ENCODE peak calls at places on chromosomes 6 and 20, in eight cellular contexts. U is right lobe of liver, X is adrenal gland, N is HFF-Myc, W is HL-60, E is uterus, Y is skeletal muscle cell, J is GM23338. A is an unnamed sample.

GRCh38 chr20:881051-881820 is 34.9 kb downstream of the ANGPT4 start:
- DNase-seq in X (no peak), W (peak; percentile 37), N (no peak), U (no peak), E (no peak), J (no peak), Y (no peak), A (no peak)

GRCh38 chr20:23115823-23116222 is 29.7 kb upstream of the CD93 start:
- DNase-seq in N (no peak), J (no peak), X (peak; percentile 51), W (peak; percentile 77), U (no peak), E (no peak), Y (no peak), A (no peak)

GRCh38 chr20:25310921-25311728 is 63.2 kb downstream of the PYGB start:
- DNase-seq in U (peak; percentile 49), E (no peak), N (no peak), W (no peak), Y (peak; percentile 65), J (no peak), X (peak; percentile 35), A (peak; percentile 34)

GRCh38 chr6:112626468-112627082 is 279.4 kb downstream of the RFPL4B start:
- DNase-seq in W (no peak), X (no peak), Y (peak; percentile 55), J (no peak), U (no peak), N (no peak), E (no peak), A (no peak)

GRCh38 chr6:47308674-47309325 is 905 bp downstream of the TNFRSF21 start:
- DNase-seq in Y (no peak), N (no peak), J (peak; percentile 43), E (peak; percentile 17), W (no peak), U (peak; percentile 56), X (peak; percentile 22), A (no peak)

GRCh38 chr6:139250296-139251274 is 41.2 kb downstream of the TXLNB start:
- DNase-seq in Y (no peak), E (peak; percentile 51), W (peak; percentile 18), N (peak; percentile 21), X (peak; percentile 64), J (peak; percentile 85), U (peak; percentile 64), A (no peak)

GRCh38 chr6:150547511-150548222 is 52.0 kb upstream of the PLEKHG1 start:
- DNase-seq in U (no peak), J (peak; percentile 60), X (no peak), Y (no peak), E (no peak), N (no peak), W (no peak), A (no peak)

GRCh38 chr20:846894-847278 is 13.4 kb downstream of the FAM110A start:
- DNase-seq in W (peak; percentile 27), Y (no peak), J (no peak), N (no peak), U (no peak), X (no peak), E (no peak), A (no peak)

DNA sequence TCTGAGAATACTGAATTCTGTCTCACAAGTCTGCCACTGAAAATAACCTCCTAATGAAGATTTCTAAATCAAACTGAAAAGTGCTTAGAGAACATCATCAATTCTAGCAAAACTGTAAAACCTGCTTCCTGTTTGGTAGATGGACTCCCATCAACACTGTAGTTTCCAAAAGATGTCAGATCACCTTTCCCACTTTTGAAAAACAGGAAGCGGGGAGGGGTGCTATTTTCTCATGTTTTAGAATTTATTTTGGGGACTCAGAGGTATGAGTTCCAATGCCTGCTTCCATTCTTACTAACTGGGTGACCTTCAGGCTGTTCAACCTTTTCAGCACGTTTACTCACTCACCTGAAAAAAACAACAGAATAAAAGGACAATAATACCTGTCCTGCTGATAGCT is 1.2 kb downstream of the ATP5F1E start:
- DNase-seq in N (no peak), J (no peak), U (no peak), W (no peak), X (no peak), Y (no peak), E (no peak), A (no peak)
- H3K4me3 ChIP-seq in N (peak overlapping the region; percentile 93), J (peak overlapping the region; percentile 90), U (no peak overlapping the region), W (peak overlapping the region; percentile 76), X (no peak overlapping the region), Y (peak overlapping the region; percentile 89), E (peak overlapping the region; percentile 81), A (peak overlapping the region; percentile 80)

DNA sequence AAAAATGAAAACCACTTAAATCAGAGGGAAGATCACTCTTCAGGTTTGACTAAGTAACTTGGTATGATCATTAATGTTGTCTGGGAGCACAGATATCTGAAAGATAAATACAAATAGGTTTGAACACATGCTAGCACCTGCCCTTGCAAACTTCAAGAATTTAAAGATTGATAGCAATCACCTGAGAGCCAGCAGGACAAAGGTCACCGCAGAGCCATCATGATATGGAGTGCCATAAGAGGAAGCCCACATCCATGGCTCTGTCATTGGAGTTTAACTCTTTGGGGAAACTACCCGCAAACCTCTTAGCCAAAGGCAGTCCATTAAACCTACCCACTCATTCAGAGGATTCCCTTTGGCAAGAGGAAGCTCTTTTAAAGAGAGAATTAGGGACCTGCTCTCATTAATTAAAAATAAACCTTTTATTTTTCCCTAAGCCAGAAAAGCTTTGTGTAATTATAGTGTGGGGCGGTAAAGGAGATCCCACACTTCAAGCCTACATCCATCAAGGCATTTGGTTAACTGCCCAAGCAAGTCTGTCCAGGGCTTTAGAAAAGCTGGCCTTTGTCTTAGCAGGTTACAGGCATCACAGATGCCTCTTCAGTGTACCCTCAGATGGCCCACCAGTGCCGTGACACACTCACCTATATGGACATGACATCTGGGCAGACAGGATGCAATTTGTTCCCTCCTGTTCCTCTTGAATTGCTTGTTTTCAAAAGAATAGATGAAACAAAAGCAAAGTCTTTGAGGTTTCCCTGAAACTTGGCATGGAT is 73.1 kb downstream of the SASH1 start:
- DNase-seq in X (no peak), U (no peak), Y (no peak), W (no peak), E (no peak), J (no peak), N (no peak), A (no peak)
- H3K4me3 ChIP-seq in X (no peak overlapping the region), U (no peak overlapping the region), Y (no peak overlapping the region), W (no peak overlapping the region), E (no peak overlapping the region), J (no peak overlapping the region), N (no peak overlapping the region), A (no peak overlapping the region)

DNA sequence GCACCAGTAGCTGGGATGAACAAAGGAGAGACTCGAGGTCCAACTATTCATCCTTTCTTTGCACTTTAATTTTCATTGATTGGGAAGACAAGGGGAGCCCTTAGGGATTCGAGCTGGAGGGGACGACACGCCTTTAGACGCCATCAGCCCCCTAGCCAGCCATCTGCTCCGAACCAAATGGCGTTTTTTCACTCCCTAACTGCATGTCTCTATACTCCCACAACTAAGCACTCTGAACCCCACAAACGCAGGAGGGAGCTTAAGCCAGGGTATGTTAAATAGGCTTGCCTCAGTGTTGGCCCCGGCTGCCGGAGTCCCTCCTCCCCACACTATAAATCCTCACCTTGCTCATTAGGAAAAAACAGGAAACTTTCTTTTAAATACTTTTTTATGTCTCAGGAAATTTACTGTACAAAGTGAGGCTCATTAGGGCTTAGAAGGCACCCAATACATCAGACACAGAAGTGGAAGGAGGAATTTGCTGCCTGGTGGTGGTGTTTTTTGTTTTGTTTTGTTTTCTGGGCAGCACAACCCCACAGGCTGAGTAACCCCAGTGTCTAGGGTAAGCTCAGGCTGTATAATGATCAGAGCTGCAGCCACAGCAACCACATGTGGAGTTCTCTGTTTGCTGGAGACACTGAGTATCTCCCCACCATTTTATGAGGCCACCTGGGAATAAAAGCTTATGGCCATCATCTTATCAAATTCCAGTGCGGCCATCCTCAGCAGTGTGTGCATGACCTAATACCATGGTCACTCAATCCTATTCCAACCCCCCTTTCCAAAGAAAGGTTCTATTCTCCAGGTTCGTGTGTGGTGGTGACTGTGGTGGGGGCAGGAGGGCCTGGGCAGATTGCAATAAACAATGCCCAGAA is 3.2 kb upstream of the DLL1 start:
- DNase-seq in Y (no peak), J (no peak), E (no peak), X (no peak), W (no peak), N (no peak), U (no peak), A (no peak)
- H3K4me3 ChIP-seq in Y (no peak overlapping the region), J (peak overlapping the region; percentile 78), E (no peak overlapping the region), X (no peak overlapping the region), W (no peak overlapping the region), N (no peak overlapping the region), U (no peak overlapping the region), A (no peak overlapping the region)

GRCh38 chr6:26043389-26044139 is 43.7 kb upstream of the HFE start:
- DNase-seq in J (peak; percentile 57), X (peak; percentile 89), Y (peak; percentile 91), U (peak; percentile 69), N (peak; percentile 98), E (peak; percentile 71), W (no peak), A (peak; percentile 96)
- H3K4me3 ChIP-seq in J (no peak overlapping the region), X (peak overlapping the region; percentile 42), Y (peak overlapping the region; percentile 58), U (peak overlapping the region; percentile 28), N (peak overlapping the region; percentile 51), E (peak overlapping the region; percentile 53), W (no peak overlapping the region), A (peak overlapping the region; percentile 44)

A was measured in astrocyte of the cerebellum.